ENCODE peak calls at places on chromosomes 5 and 9, in seven cellular contexts. One of them, this sample, is unnamed.

GRCh38 chr5:115072266-115073056 is 97.2 kb downstream of the TRIM36 start:
- DNase-seq in endothelial cell: no peak
- DNase-seq in IMR-90: no peak
- DNase-seq in dorsolateral prefrontal cortex: no peak
- DNase-seq in colonic mucosa: no peak
- DNase-seq in ovary: no peak
- DNase-seq in GM12865: no peak
- DNase-seq in this sample: no peak

GRCh38 chr5:38551020-38552017 is 5.1 kb downstream of the LIFR start:
- DNase-seq in endothelial cell: no peak
- DNase-seq in IMR-90: peak; percentile 73
- DNase-seq in dorsolateral prefrontal cortex: no peak
- DNase-seq in colonic mucosa: no peak
- DNase-seq in ovary: no peak
- DNase-seq in GM12865: no peak
- DNase-seq in this sample: peak; percentile 38

GRCh38 chr9:14140121-14140520 is 173.8 kb downstream of the NFIB start:
- DNase-seq in endothelial cell: no peak
- DNase-seq in IMR-90: no peak
- DNase-seq in dorsolateral prefrontal cortex: no peak
- DNase-seq in colonic mucosa: no peak
- DNase-seq in ovary: no peak
- DNase-seq in GM12865: no peak
- DNase-seq in this sample: no peak

GRCh38 chr5:34930527-34930844 is 1.1 kb downstream of the DNAJC21 start:
- DNase-seq in endothelial cell: no peak
- DNase-seq in IMR-90: peak; percentile 73
- DNase-seq in dorsolateral prefrontal cortex: no peak
- DNase-seq in colonic mucosa: no peak
- DNase-seq in ovary: no peak
- DNase-seq in GM12865: no peak
- DNase-seq in this sample: no peak

GRCh38 chr9:101468116-101468515 is 32.5 kb upstream of the ALDOB start:
- DNase-seq in endothelial cell: no peak
- DNase-seq in IMR-90: no peak
- DNase-seq in dorsolateral prefrontal cortex: no peak
- DNase-seq in colonic mucosa: no peak
- DNase-seq in ovary: no peak
- DNase-seq in GM12865: no peak
- DNase-seq in this sample: no peak

GRCh38 chr5:82211855-82212572 is 66.1 kb downstream of the RPS23 start:
- DNase-seq in endothelial cell: no peak
- DNase-seq in IMR-90: no peak
- DNase-seq in dorsolateral prefrontal cortex: no peak
- DNase-seq in colonic mucosa: no peak
- DNase-seq in ovary: no peak
- DNase-seq in GM12865: no peak
- DNase-seq in this sample: no peak

GRCh38 chr5:111453747-111454146 is 58.6 kb downstream of the STARD4 start:
- DNase-seq in endothelial cell: no peak
- DNase-seq in IMR-90: peak; percentile 74
- DNase-seq in dorsolateral prefrontal cortex: no peak
- DNase-seq in colonic mucosa: no peak
- DNase-seq in ovary: no peak
- DNase-seq in GM12865: no peak
- DNase-seq in this sample: no peak

GRCh38 chr5:1343315-1343751 is 1.6 kb downstream of the CLPTM1L start:
- DNase-seq in endothelial cell: no peak
- DNase-seq in IMR-90: no peak
- DNase-seq in dorsolateral prefrontal cortex: no peak
- DNase-seq in colonic mucosa: no peak
- DNase-seq in ovary: no peak
- DNase-seq in GM12865: no peak
- DNase-seq in this sample: no peak

GRCh38 chr5:122099060-122099790 is 21.2 kb upstream of the LOX start:
- DNase-seq in endothelial cell: no peak
- DNase-seq in IMR-90: peak; percentile 90
- DNase-seq in dorsolateral prefrontal cortex: no peak
- DNase-seq in colonic mucosa: no peak
- DNase-seq in ovary: no peak
- DNase-seq in GM12865: no peak
- DNase-seq in this sample: no peak

GRCh38 chr5:91408710-91409109 is 25.6 kb upstream of the ARRDC3 start:
- DNase-seq in endothelial cell: no peak
- DNase-seq in IMR-90: peak; percentile 49
- DNase-seq in dorsolateral prefrontal cortex: no peak
- DNase-seq in colonic mucosa: no peak
- DNase-seq in ovary: no peak
- DNase-seq in GM12865: no peak
- DNase-seq in this sample: no peak

GRCh38 chr9:75186767-75187380 is 98.6 kb downstream of the OSTF1 start:
- DNase-seq in endothelial cell: no peak
- DNase-seq in IMR-90: peak; percentile 28
- DNase-seq in dorsolateral prefrontal cortex: no peak
- DNase-seq in colonic mucosa: no peak
- DNase-seq in ovary: no peak
- DNase-seq in GM12865: peak; percentile 17
- DNase-seq in this sample: peak; percentile 23
- TF ChIP-seq CTCF in endothelial cell: peak; percentile 99
- TF ChIP-seq CTCF in IMR-90: peak; percentile 72
- TF ChIP-seq CTCF in dorsolateral prefrontal cortex: peak; percentile 87
- TF ChIP-seq CTCF in colonic mucosa: peak; percentile 88
- TF ChIP-seq CTCF in ovary: peak; percentile 54
- TF ChIP-seq CTCF in GM12865: peak; percentile 76
- TF ChIP-seq CTCF in this sample: peak; percentile 63

GRCh38 chr5:159975462-159976019 is 33.4 kb upstream of the TTC1 start:
- DNase-seq in endothelial cell: no peak
- DNase-seq in IMR-90: peak; percentile 97
- DNase-seq in dorsolateral prefrontal cortex: no peak
- DNase-seq in colonic mucosa: peak; percentile 22
- DNase-seq in ovary: no peak
- DNase-seq in GM12865: no peak
- DNase-seq in this sample: no peak
- TF ChIP-seq CTCF in endothelial cell: no peak
- TF ChIP-seq CTCF in IMR-90: peak; percentile 74
- TF ChIP-seq CTCF in dorsolateral prefrontal cortex: no peak
- TF ChIP-seq CTCF in colonic mucosa: no peak
- TF ChIP-seq CTCF in ovary: no peak
- TF ChIP-seq CTCF in GM12865: no peak
- TF ChIP-seq CTCF in this sample: no peak

DNA sequence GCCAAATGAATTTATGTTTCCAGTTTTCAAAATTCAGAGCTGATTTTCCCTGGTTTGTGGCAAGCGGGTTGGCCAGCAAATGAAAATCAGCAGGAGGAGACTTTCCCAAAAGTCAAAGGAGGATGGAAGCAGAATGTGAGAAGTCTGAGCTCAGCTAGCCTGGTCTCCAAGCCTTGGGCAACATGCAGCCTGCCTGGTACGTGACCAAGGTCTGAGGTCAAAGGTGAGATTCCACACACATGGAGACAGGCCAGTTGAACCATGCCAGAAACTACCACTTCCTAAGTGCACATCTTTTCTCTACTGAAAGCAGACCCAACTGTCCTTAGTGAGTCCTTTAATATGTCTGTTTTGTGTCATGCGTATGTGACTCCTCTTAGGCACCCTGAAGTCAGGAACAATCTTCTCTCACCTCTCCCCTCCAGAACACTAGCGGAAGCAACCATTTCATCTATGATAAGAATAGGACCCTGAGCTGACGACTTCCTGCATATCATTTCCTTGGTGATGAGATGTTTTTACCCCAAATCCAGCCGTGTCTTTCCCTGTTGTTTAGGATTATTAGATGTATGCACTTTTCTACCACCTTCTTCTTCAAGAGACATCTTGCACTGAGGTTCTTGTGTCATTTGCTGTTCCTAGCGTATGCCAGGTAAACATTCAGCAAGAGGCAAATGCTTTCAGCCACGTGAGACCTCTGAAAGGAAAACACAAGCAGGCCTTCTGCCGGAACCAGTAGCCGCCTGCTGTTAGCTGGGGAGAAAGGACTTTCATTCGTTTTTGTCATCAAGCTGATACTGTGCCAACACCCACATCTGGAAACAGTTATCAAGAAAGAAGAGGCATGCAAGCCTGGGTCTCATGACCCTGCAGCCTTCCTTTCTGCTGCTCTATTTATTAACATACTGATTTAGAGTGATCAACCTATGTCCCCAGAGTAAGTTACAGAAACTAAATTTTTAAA is 9.7 kb upstream of the TGFBI start:
- DNase-seq in endothelial cell: no peak
- DNase-seq in IMR-90: peak; percentile 99
- DNase-seq in dorsolateral prefrontal cortex: no peak
- DNase-seq in colonic mucosa: peak; percentile 48
- DNase-seq in ovary: no peak
- DNase-seq in GM12865: no peak
- DNase-seq in this sample: no peak
- TF ChIP-seq CTCF in endothelial cell: no peak
- TF ChIP-seq CTCF in IMR-90: peak; percentile 64
- TF ChIP-seq CTCF in dorsolateral prefrontal cortex: no peak
- TF ChIP-seq CTCF in colonic mucosa: no peak
- TF ChIP-seq CTCF in ovary: no peak
- TF ChIP-seq CTCF in GM12865: no peak
- TF ChIP-seq CTCF in this sample: no peak

GRCh38 chr5:180040287-180041214 is 31.0 kb downstream of the RNF130 start:
- DNase-seq in endothelial cell: no peak
- DNase-seq in IMR-90: no peak
- DNase-seq in dorsolateral prefrontal cortex: no peak
- DNase-seq in colonic mucosa: no peak
- DNase-seq in ovary: no peak
- DNase-seq in GM12865: no peak
- DNase-seq in this sample: no peak

GRCh38 chr5:180046656-180047055 is 24.9 kb downstream of the RNF130 start:
- DNase-seq in endothelial cell: no peak
- DNase-seq in IMR-90: no peak
- DNase-seq in dorsolateral prefrontal cortex: no peak
- DNase-seq in colonic mucosa: no peak
- DNase-seq in ovary: no peak
- DNase-seq in GM12865: no peak
- DNase-seq in this sample: no peak

GRCh38 chr5:180043381-180043780 is 28.2 kb downstream of the RNF130 start:
- DNase-seq in endothelial cell: no peak
- DNase-seq in IMR-90: no peak
- DNase-seq in dorsolateral prefrontal cortex: no peak
- DNase-seq in colonic mucosa: no peak
- DNase-seq in ovary: no peak
- DNase-seq in GM12865: no peak
- DNase-seq in this sample: no peak

GRCh38 chr5:180045889-180046499 is 25.6 kb downstream of the RNF130 start:
- DNase-seq in endothelial cell: no peak
- DNase-seq in IMR-90: no peak
- DNase-seq in dorsolateral prefrontal cortex: no peak
- DNase-seq in colonic mucosa: no peak
- DNase-seq in ovary: no peak
- DNase-seq in GM12865: no peak
- DNase-seq in this sample: no peak

DNA sequence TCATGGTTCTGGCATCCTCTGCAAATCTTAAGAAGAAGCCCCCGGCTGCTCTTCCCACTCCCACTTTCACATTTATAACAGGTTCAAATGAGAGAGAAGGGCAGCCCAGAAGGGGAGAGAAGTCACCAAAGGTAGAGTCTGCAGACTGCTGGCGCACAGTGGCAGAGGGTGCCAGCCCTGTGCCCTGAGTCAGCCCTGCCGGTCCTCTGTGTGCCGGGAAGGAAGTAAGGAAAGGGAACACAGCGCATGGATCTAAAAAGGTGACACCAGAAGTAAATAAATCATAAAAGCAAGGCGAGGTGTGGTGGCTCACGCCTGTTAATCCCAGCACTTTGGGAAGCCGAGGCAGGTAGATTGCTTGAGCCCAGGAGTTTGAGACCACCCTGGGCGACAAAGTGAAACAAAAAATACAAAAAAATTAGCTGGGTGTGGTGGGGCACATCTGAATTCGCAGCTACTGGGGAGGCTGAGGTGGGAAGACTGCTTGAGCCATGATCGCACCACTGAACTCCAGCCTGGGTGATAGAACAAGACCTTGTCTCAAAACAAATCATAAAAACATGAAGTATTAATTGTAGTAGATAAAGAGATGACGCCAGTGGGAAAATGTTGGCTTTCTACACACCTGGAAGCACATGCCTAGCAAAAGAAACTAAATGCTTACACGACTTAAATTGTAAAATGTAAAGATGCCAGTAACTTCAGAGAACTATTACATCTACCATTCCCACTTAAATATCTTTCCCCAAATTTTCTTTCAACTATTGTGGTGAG is 29.9 kb downstream of the RNF130 start:
- DNase-seq in endothelial cell: no peak
- DNase-seq in IMR-90: no peak
- DNase-seq in dorsolateral prefrontal cortex: no peak
- DNase-seq in colonic mucosa: peak; percentile 52
- DNase-seq in ovary: no peak
- DNase-seq in GM12865: no peak
- DNase-seq in this sample: no peak
- TF ChIP-seq CTCF in endothelial cell: no peak
- TF ChIP-seq CTCF in IMR-90: no peak
- TF ChIP-seq CTCF in dorsolateral prefrontal cortex: no peak
- TF ChIP-seq CTCF in colonic mucosa: no peak
- TF ChIP-seq CTCF in ovary: no peak
- TF ChIP-seq CTCF in GM12865: no peak
- TF ChIP-seq CTCF in this sample: no peak

This sample was measured in GM13977.